ENCODE peak calls at places on chromosomes 11 and 22, in ten cellular contexts. A is choroid plexus epithelial cell; H is HTR-8/SVneo; Z is iPS-NIHi11; B is neuronal stem cell; G is PC-9; R is colonic mucosa; I is stimulated activated CD4-positive, alpha-beta T cell treated with anti-CD3 and anti-CD28 coated beads, Interleukin-12 subunit alpha, Interleukin-12 subunit beta, amount 100 ng/mL, for 48 hours; F is body of pancreas; J is activated naive CD8-positive, alpha-beta T cell treated with anti-CD3 and anti-CD28 coated beads, Interleukin-2, amount 50 U/mL, for 24 hours. K is an unnamed sample.

GRCh38 chr22:44580756-44581435 is 82.9 kb upstream of the RTL6 start:
- DNase-seq in A (no peak), H (no peak), Z (no peak), B (no peak), G (no peak), R (no peak), I (no peak), F (no peak), J (no peak), K (no peak)

GRCh38 chr11:10386361-10386760 is 68.7 kb upstream of the AMPD3 start:
- DNase-seq in A (no peak), H (no peak), Z (no peak), B (no peak), G (no peak), R (no peak), I (no peak), F (no peak), J (no peak), K (no peak)

GRCh38 chr11:57793711-57794110 is 32.1 kb downstream of the CTNND1 start:
- DNase-seq in A (no peak), H (no peak), Z (no peak), B (no peak), G (no peak), R (no peak), I (no peak), F (no peak), J (no peak), K (no peak)

GRCh38 chr11:128632151-128632791 is 44.9 kb upstream of the ETS1 start:
- DNase-seq in A (peak; percentile 85), H (peak; percentile 25), Z (peak; percentile 64), B (peak; percentile 31), G (peak; percentile 9), R (no peak), I (peak; percentile 32), F (no peak), J (peak; percentile 56), K (peak; percentile 60)

GRCh38 chr22:38070250-38070921 is 13.2 kb downstream of the PICK1 start:
- DNase-seq in A (no peak), H (no peak), Z (no peak), B (no peak), G (no peak), R (no peak), I (no peak), F (no peak), J (no peak), K (no peak)

GRCh38 chr11:130817608-130817944 is 98.7 kb downstream of the SNX19 start:
- DNase-seq in A (peak; percentile 90), H (no peak), Z (no peak), B (no peak), G (no peak), R (no peak), I (no peak), F (peak; percentile 31), J (no peak), K (no peak)

GRCh38 chr11:103257360-103257759 is 148.1 kb downstream of the DYNC2H1 start:
- DNase-seq in A (peak; percentile 57), H (peak; percentile 49), Z (peak; percentile 44), B (no peak), G (no peak), R (no peak), I (no peak), F (no peak), J (no peak), K (no peak)

GRCh38 chr11:63832336-63832735 is 6.6 kb upstream of the MARK2 start:
- DNase-seq in A (no peak), H (no peak), Z (no peak), B (no peak), G (no peak), R (no peak), I (no peak), F (no peak), J (no peak), K (no peak)

GRCh38 chr11:44623321-44623715 is 57.9 kb downstream of the CD82 start:
- DNase-seq in A (no peak), H (no peak), Z (peak; percentile 0), B (no peak), G (no peak), R (peak; percentile 15), I (no peak), F (no peak), J (peak; percentile 17), K (peak; percentile 22)

GRCh38 chr11:112277029-112277428 is 16.4 kb upstream of the PLET1 start:
- DNase-seq in A (no peak), H (no peak), Z (no peak), B (no peak), G (no peak), R (no peak), I (no peak), F (no peak), J (no peak), K (no peak)

GRCh38 chr22:20430641-20431519 is 6.7 kb downstream of the SCARF2 start:
- DNase-seq in A (no peak), H (no peak), Z (peak; percentile 84), B (peak; percentile 61), G (peak; percentile 60), R (peak; percentile 40), I (peak; percentile 55), F (peak; percentile 54), J (peak; percentile 55), K (peak; percentile 73)

GRCh38 chr11:83112886-83113285 is 41.2 kb upstream of the RAB30 start:
- DNase-seq in A (no peak), H (no peak), Z (no peak), B (no peak), G (no peak), R (no peak), I (no peak), F (no peak), J (no peak), K (no peak)